ENCODE peak calls at places on chromosomes 13 and 19, in five cellular contexts. One of them, this sample, is unnamed. For H3K36me3, the result is how much of the 10 kb centered on the place peaks cover.

GRCh38 chr13:111046590-111047141 is 68.4 kb upstream of the ARHGEF7 start:
- DNase-seq in heart right ventricle: peak
- DNase-seq in colonic mucosa: no peak
- DNase-seq in heart left ventricle: peak
- DNase-seq in adrenal gland: no peak
- DNase-seq in this sample: no peak

GRCh38 chr19:43997631-43998290 is 5.0 kb upstream of the ZNF230 start:
- DNase-seq in heart left ventricle: peak
- DNase-seq in heart right ventricle: peak
- DNase-seq in colonic mucosa: no peak
- DNase-seq in adrenal gland: peak
- DNase-seq in this sample: peak

GRCh38 chr19:56969726-56970125 is 129.2 kb upstream of the PEG3 start:
- DNase-seq in colonic mucosa: no peak
- DNase-seq in heart right ventricle: no peak
- DNase-seq in heart left ventricle: no peak
- DNase-seq in adrenal gland: no peak
- DNase-seq in this sample: no peak

GRCh38 chr13:59094149-59094548 is 1069.6 kb downstream of the DIAPH3 start:
- DNase-seq in heart left ventricle: no peak
- DNase-seq in adrenal gland: no peak
- DNase-seq in colonic mucosa: no peak
- DNase-seq in heart right ventricle: no peak
- DNase-seq in this sample: no peak

GRCh38 chr13:27283906-27284523 is 13.4 kb downstream of the RASL11A start:
- DNase-seq in adrenal gland: peak
- DNase-seq in colonic mucosa: peak
- DNase-seq in heart left ventricle: no peak
- DNase-seq in heart right ventricle: no peak
- DNase-seq in this sample: peak

GRCh38 chr13:52978989-52979388 is 49.6 kb upstream of the OLFM4 start:
- DNase-seq in colonic mucosa: no peak
- DNase-seq in adrenal gland: no peak
- DNase-seq in heart right ventricle: no peak
- DNase-seq in heart left ventricle: no peak
- DNase-seq in this sample: no peak

GRCh38 chr13:109792416-109793090 is 6.2 kb upstream of the IRS2 start:
- DNase-seq in heart left ventricle: no peak
- DNase-seq in heart right ventricle: no peak
- DNase-seq in colonic mucosa: no peak
- DNase-seq in adrenal gland: no peak
- DNase-seq in this sample: no peak

GRCh38 chr19:54388001-54388802 is 23.5 kb upstream of the LAIR1 start:
- DNase-seq in colonic mucosa: peak
- DNase-seq in heart left ventricle: peak
- DNase-seq in heart right ventricle: no peak
- DNase-seq in adrenal gland: no peak
- DNase-seq in this sample: no peak

GRCh38 chr13:21674271-21675009 is 3.6 kb downstream of the FGF9 start:
- DNase-seq in adrenal gland: peak
- DNase-seq in heart right ventricle: peak
- DNase-seq in heart left ventricle: peak
- DNase-seq in colonic mucosa: peak
- DNase-seq in this sample: peak

GRCh38 chr19:33905937-33906577 is 109.4 kb downstream of the KCTD15 start:
- DNase-seq in colonic mucosa: peak
- DNase-seq in adrenal gland: peak
- DNase-seq in heart left ventricle: peak
- DNase-seq in heart right ventricle: peak
- DNase-seq in this sample: no peak

GRCh38 chr19:29831041-29831548 is 19.3 kb downstream of the CCNE1 start:
- DNase-seq in heart left ventricle: no peak
- DNase-seq in heart right ventricle: no peak
- DNase-seq in colonic mucosa: no peak
- DNase-seq in adrenal gland: no peak
- DNase-seq in this sample: peak

GRCh38 chr19:20969898-20970297 is 46.8 kb downstream of the ZNF85 start:
- DNase-seq in heart right ventricle: no peak
- DNase-seq in heart left ventricle: no peak
- DNase-seq in colonic mucosa: no peak
- DNase-seq in adrenal gland: no peak
- DNase-seq in this sample: no peak

GRCh38 chr19:342128-342455 is 2.5 kb downstream of the MIER2 start:
- DNase-seq in colonic mucosa: no peak
- DNase-seq in adrenal gland: no peak
- DNase-seq in heart right ventricle: no peak
- DNase-seq in heart left ventricle: no peak
- DNase-seq in this sample: no peak

GRCh38 chr19:49690073-49690655 is 752 bp upstream of the CPT1C start:
- DNase-seq in heart right ventricle: no peak
- DNase-seq in adrenal gland: no peak
- DNase-seq in heart left ventricle: no peak
- DNase-seq in colonic mucosa: no peak
- DNase-seq in this sample: no peak

GRCh38 chr13:61414686-61415664 is 674 bp downstream of the PCDH20 start:
- DNase-seq in heart left ventricle: peak
- DNase-seq in colonic mucosa: peak
- DNase-seq in adrenal gland: no peak
- DNase-seq in heart right ventricle: no peak
- DNase-seq in this sample: peak

GRCh38 chr19:18899624-18900560 is 3.9 kb upstream of the CERS1 start:
- DNase-seq in heart left ventricle: no peak
- DNase-seq in colonic mucosa: no peak
- DNase-seq in adrenal gland: no peak
- DNase-seq in heart right ventricle: no peak
- DNase-seq in this sample: no peak

GRCh38 chr19:21084343-21084742 is 2.3 kb downstream of the ZNF714 start:
- DNase-seq in adrenal gland: no peak
- DNase-seq in heart left ventricle: no peak
- DNase-seq in colonic mucosa: no peak
- DNase-seq in heart right ventricle: no peak
- DNase-seq in this sample: no peak

GRCh38 chr13:22461854-22462565 is 718.8 kb upstream of the SGCG start:
- DNase-seq in colonic mucosa: no peak
- DNase-seq in heart left ventricle: no peak
- DNase-seq in adrenal gland: peak
- DNase-seq in heart right ventricle: no peak
- DNase-seq in this sample: peak

GRCh38 chr13:25874907-25875306 is 176.9 kb downstream of the SHISA2 start:
- DNase-seq in colonic mucosa: no peak
- DNase-seq in heart left ventricle: no peak
- DNase-seq in heart right ventricle: no peak
- DNase-seq in adrenal gland: no peak
- DNase-seq in this sample: no peak

GRCh38 chr13:90867336-90867683 is 480.2 kb upstream of the MIR17HG start:
- DNase-seq in adrenal gland: peak
- DNase-seq in heart right ventricle: peak
- DNase-seq in heart left ventricle: peak
- DNase-seq in colonic mucosa: peak
- DNase-seq in this sample: peak

GRCh38 chr19:52554216-52554971 is 15.7 kb upstream of the ZNF701 start:
- DNase-seq in colonic mucosa: no peak
- DNase-seq in adrenal gland: no peak
- DNase-seq in heart right ventricle: no peak
- DNase-seq in heart left ventricle: no peak
- DNase-seq in this sample: no peak

GRCh38 chr13:33676700-33677048 is 141.3 kb upstream of the RFC3 start:
- DNase-seq in heart left ventricle: peak
- DNase-seq in adrenal gland: peak
- DNase-seq in colonic mucosa: peak
- DNase-seq in heart right ventricle: peak
- DNase-seq in this sample: peak

GRCh38 chr13:46712524-46712923 is 84.4 kb downstream of the ESD start:
- DNase-seq in adrenal gland: no peak
- DNase-seq in heart right ventricle: no peak
- DNase-seq in heart left ventricle: no peak
- DNase-seq in colonic mucosa: no peak
- DNase-seq in this sample: no peak

GRCh38 chr13:21825186-21825585 is 154.3 kb downstream of the FGF9 start:
- DNase-seq in colonic mucosa: peak
- DNase-seq in heart left ventricle: no peak
- DNase-seq in heart right ventricle: no peak
- DNase-seq in adrenal gland: no peak
- DNase-seq in this sample: no peak

GRCh38 chr13:25733696-25734435 is 317.9 kb downstream of the SHISA2 start:
- DNase-seq in adrenal gland: no peak
- DNase-seq in colonic mucosa: no peak
- DNase-seq in heart right ventricle: no peak
- DNase-seq in heart left ventricle: no peak
- DNase-seq in this sample: no peak

GRCh38 chr19:11377756-11378155 is 3.3 kb downstream of the SWSAP1 start:
- DNase-seq in heart right ventricle: no peak
- DNase-seq in adrenal gland: no peak
- DNase-seq in colonic mucosa: no peak
- DNase-seq in heart left ventricle: no peak
- DNase-seq in this sample: no peak

DNA sequence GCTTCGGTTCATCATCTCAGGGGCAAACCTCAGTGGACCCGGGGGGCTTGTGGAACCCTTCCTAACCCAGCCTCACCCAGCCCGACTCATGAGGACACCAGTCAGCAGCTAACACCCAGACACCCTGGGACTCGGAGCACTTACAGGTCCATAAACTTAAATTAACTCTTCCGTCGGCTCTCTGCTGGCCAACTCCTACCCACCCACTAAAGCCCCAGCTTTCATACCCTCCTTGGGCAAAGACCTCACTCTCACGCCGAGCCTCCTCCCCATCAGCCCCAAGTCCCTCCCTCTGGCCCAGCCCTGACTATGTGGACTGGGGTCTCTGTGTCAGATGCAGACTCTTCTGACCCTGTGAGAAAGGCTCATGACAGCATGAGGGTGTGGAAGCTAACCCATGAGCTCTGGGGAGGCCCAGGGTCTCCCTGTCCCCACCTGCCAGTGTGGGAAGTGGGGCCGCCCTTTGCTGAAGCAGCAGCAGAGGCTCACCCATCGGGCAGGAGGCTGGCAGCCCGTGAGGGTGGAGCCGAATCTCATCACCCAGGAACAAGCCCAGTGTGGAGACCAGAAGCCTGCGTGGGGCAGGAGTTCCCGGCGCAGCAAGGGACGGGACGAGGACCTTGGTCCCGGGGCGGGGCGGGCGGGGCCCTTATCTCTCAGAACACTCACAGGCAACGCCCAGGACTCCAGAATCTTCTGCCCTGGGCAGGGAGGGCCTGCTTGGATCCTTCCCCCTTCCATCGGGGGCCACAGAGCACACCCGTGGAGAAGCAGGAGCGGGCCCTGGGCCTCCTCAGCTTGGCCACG is 19.8 kb downstream of the TCF3 start:
- DNase-seq in adrenal gland: no peak
- DNase-seq in colonic mucosa: peak
- DNase-seq in heart right ventricle: no peak
- DNase-seq in heart left ventricle: no peak
- DNase-seq in this sample: no peak
- H3K36me3 ChIP-seq in adrenal gland: under half
- H3K36me3 ChIP-seq in colonic mucosa: under half
- H3K36me3 ChIP-seq in heart right ventricle: under half
- H3K36me3 ChIP-seq in heart left ventricle: under half
- H3K36me3 ChIP-seq in this sample: under half

GRCh38 chr19:38727306-38727867 is 16.9 kb downstream of the CAPN12 start:
- DNase-seq in adrenal gland: no peak
- DNase-seq in heart right ventricle: no peak
- DNase-seq in heart left ventricle: peak
- DNase-seq in colonic mucosa: no peak
- DNase-seq in this sample: no peak
- H3K36me3 ChIP-seq in adrenal gland: under half
- H3K36me3 ChIP-seq in heart right ventricle: under half
- H3K36me3 ChIP-seq in heart left ventricle: under half
- H3K36me3 ChIP-seq in colonic mucosa: under half
- H3K36me3 ChIP-seq in this sample: half or more

GRCh38 chr19:2691951-2692350 is 10.5 kb downstream of the GNG7 start:
- DNase-seq in heart right ventricle: no peak
- DNase-seq in adrenal gland: no peak
- DNase-seq in heart left ventricle: no peak
- DNase-seq in colonic mucosa: no peak
- DNase-seq in this sample: no peak

GRCh38 chr19:2694196-2694595 is 8.3 kb downstream of the GNG7 start:
- DNase-seq in colonic mucosa: no peak
- DNase-seq in adrenal gland: no peak
- DNase-seq in heart left ventricle: no peak
- DNase-seq in heart right ventricle: no peak
- DNase-seq in this sample: no peak

GRCh38 chr19:2686347-2686746 is 16.1 kb downstream of the GNG7 start:
- DNase-seq in heart left ventricle: no peak
- DNase-seq in heart right ventricle: no peak
- DNase-seq in colonic mucosa: no peak
- DNase-seq in adrenal gland: no peak
- DNase-seq in this sample: no peak

GRCh38 chr19:2693492-2693891 is 9.0 kb downstream of the GNG7 start:
- DNase-seq in adrenal gland: peak
- DNase-seq in heart left ventricle: no peak
- DNase-seq in colonic mucosa: no peak
- DNase-seq in heart right ventricle: no peak
- DNase-seq in this sample: no peak

GRCh38 chr19:2690856-2691255 is 11.6 kb downstream of the GNG7 start:
- DNase-seq in heart right ventricle: no peak
- DNase-seq in adrenal gland: no peak
- DNase-seq in colonic mucosa: no peak
- DNase-seq in heart left ventricle: no peak
- DNase-seq in this sample: no peak
- H3K36me3 ChIP-seq in heart right ventricle: under half
- H3K36me3 ChIP-seq in adrenal gland: under half
- H3K36me3 ChIP-seq in colonic mucosa: under half
- H3K36me3 ChIP-seq in heart left ventricle: under half
- H3K36me3 ChIP-seq in this sample: under half

DNA sequence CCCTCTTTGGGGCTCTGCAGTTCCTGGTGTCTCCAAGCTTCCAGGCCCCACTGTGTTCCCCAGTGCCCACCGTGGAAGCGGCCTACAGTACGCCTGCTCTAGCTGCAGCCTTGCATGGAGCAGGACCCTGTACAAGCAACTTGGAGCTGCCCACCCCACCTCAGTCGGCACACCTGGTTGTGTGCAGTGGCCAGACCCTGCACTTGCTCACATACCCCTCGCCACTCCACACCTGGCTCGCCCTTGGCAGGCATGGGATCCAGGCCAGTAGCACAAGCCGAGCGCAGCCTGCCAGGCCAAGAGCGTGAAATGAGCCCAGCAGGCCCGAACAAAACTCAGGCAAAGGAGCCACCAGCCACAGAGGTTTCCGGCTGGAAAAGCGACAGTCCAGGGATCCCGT is 36.4 kb downstream of the ANKRD27 start:
- DNase-seq in heart left ventricle: no peak
- DNase-seq in heart right ventricle: no peak
- DNase-seq in adrenal gland: no peak
- DNase-seq in colonic mucosa: no peak
- DNase-seq in this sample: no peak
- H3K36me3 ChIP-seq in heart left ventricle: under half
- H3K36me3 ChIP-seq in heart right ventricle: under half
- H3K36me3 ChIP-seq in adrenal gland: under half
- H3K36me3 ChIP-seq in colonic mucosa: under half
- H3K36me3 ChIP-seq in this sample: under half

DNA sequence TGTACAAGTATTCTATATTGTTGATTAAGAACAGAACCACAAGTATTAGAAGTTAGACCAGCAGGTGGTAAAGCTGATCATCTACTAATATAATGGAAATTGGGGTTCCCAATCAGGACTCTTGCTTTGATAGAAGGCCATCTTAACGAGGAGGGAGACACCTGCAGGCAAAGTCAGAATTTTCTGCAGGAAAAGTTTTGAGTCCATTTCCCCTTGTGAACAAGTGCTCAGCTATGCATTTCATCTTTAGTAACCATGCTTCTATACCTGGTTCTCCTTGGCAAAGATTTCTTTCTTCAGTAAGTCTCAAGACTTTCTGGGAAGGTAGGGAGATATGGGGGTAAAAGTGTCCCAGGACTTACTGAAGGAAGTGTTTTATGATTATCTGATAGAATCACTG is 36.1 kb upstream of the USPL1 start:
- DNase-seq in heart right ventricle: no peak
- DNase-seq in heart left ventricle: no peak
- DNase-seq in colonic mucosa: peak
- DNase-seq in adrenal gland: no peak
- DNase-seq in this sample: no peak
- H3K36me3 ChIP-seq in heart right ventricle: under half
- H3K36me3 ChIP-seq in heart left ventricle: under half
- H3K36me3 ChIP-seq in colonic mucosa: under half
- H3K36me3 ChIP-seq in adrenal gland: under half
- H3K36me3 ChIP-seq in this sample: under half

This sample was measured in MG63.